ENCODE peak calls at places on chromosomes 4 and X, in seven cellular contexts. K, F, E, P, N, R and C are unnamed samples.

GRCh38 chr4:1843852-1844251 is 12.1 kb downstream of the LETM1 start:
- DNase-seq in K (no peak), F (no peak), E (no peak), P (no peak), N (no peak), R (no peak), C (no peak)

GRCh38 chr4:62927574-62927973 is 1481.7 kb downstream of the TECRL start:
- DNase-seq in K (no peak), F (no peak), E (no peak), P (no peak), N (no peak), R (no peak), C (no peak)

GRCh38 chr4:93842512-93843252 is 14.1 kb downstream of the ATOH1 start:
- DNase-seq in K (no peak), F (no peak), E (no peak), P (no peak), N (no peak), R (no peak), C (no peak)

GRCh38 chr4:186570193-186570996 is 15.0 kb upstream of the MTNR1A start:
- DNase-seq in K (peak), F (no peak), E (no peak), P (no peak), N (no peak), R (peak), C (peak)

GRCh38 chr4:132344924-132345828 is 803.9 kb upstream of the PCDH10 start:
- DNase-seq in K (no peak), F (no peak), E (no peak), P (no peak), N (no peak), R (peak), C (no peak)

GRCh38 chr4:128346054-128346716 is 58.6 kb upstream of the PGRMC2 start:
- DNase-seq in K (no peak), F (no peak), E (no peak), P (no peak), N (no peak), R (no peak), C (no peak)

GRCh38 chr4:144355809-144356757 is 215.6 kb upstream of the GYPA start:
- DNase-seq in K (peak), F (peak), E (peak), P (peak), N (no peak), R (peak), C (peak)

GRCh38 chr4:100948911-100949310 is 398.4 kb downstream of the PPP3CA start:
- DNase-seq in K (no peak), F (no peak), E (no peak), P (no peak), N (no peak), R (no peak), C (peak)

GRCh38 chr4:77073106-77073858 is 2.5 kb downstream of the CCNI start:
- DNase-seq in K (peak), F (no peak), E (no peak), P (no peak), N (no peak), R (no peak), C (peak)

GRCh38 chr4:103306870-103307345 is 108.8 kb upstream of the CENPE start:
- DNase-seq in K (no peak), F (peak), E (peak), P (peak), N (no peak), R (peak), C (no peak)

GRCh38 chr4:123083612-123084011 is 161.2 kb upstream of the NUDT6 start:
- DNase-seq in K (no peak), F (no peak), E (no peak), P (no peak), N (no peak), R (no peak), C (no peak)

GRCh38 chrX:65196758-65197371 is 220.6 kb upstream of the ZC4H2 start:
- DNase-seq in K (no peak), F (peak), E (peak), P (peak), N (peak), R (peak), C (no peak)

GRCh38 chr4:11720292-11720691 is 291.6 kb upstream of the HS3ST1 start:
- DNase-seq in K (peak), F (no peak), E (no peak), P (peak), N (no peak), R (no peak), C (peak)

GRCh38 chr4:10032625-10033024 is 11.3 kb upstream of the SLC2A9 start:
- DNase-seq in K (peak), F (peak), E (no peak), P (no peak), N (no peak), R (peak), C (no peak)

GRCh38 chrX:109954333-109954732 is 48.6 kb upstream of the TMEM164 start:
- DNase-seq in K (no peak), F (no peak), E (no peak), P (no peak), N (no peak), R (no peak), C (no peak)

GRCh38 chrX:68488657-68489056 is 10.2 kb upstream of the YIPF6 start:
- DNase-seq in K (no peak), F (no peak), E (no peak), P (no peak), N (no peak), R (no peak), C (no peak)

GRCh38 chrX:134631404-134632346 is 26.6 kb downstream of the PLAC1 start:
- DNase-seq in K (peak), F (no peak), E (no peak), P (no peak), N (no peak), R (no peak), C (peak)

GRCh38 chrX:15737957-15738685 is at the start of gene CA5B:
- DNase-seq in K (peak), F (peak), E (peak), P (peak), N (peak), R (peak), C (peak)
- H3K9ac ChIP-seq in K (no peak), F (peak), E (peak), P (peak), N (no peak), R (peak), C (peak)

GRCh38 chr4:13942936-13943335 is 315.4 kb upstream of the BOD1L1 start:
- DNase-seq in K (no peak), F (no peak), E (no peak), P (no peak), N (no peak), R (no peak), C (no peak)
- H3K23ac ChIP-seq in K (no peak), F (no peak), E (no peak), P (no peak), N (no peak), R (no peak), C (no peak)

GRCh38 chr4:73458184-73459047 is 22.4 kb downstream of the AFP start:
- DNase-seq in K (no peak), F (no peak), E (no peak), P (no peak), N (no peak), R (no peak), C (no peak)

GRCh38 chr4:73456177-73457022 is 20.4 kb downstream of the AFP start:
- DNase-seq in K (no peak), F (no peak), E (no peak), P (no peak), N (no peak), R (no peak), C (no peak)

GRCh38 chr4:73460913-73461522 is 20.5 kb upstream of the AFM start:
- DNase-seq in K (no peak), F (no peak), E (no peak), P (no peak), N (no peak), R (no peak), C (no peak)

GRCh38 chr4:73454920-73455319 is 18.9 kb downstream of the AFP start:
- DNase-seq in K (no peak), F (no peak), E (no peak), P (no peak), N (no peak), R (no peak), C (no peak)

GRCh38 chr4:73459048-73459421 is 22.5 kb upstream of the AFM start:
- DNase-seq in K (no peak), F (no peak), E (no peak), P (no peak), N (no peak), R (no peak), C (no peak)
- H3K9ac ChIP-seq in K (no peak), F (no peak), E (no peak), P (no peak), N (no peak), R (no peak), C (no peak)

DNA sequence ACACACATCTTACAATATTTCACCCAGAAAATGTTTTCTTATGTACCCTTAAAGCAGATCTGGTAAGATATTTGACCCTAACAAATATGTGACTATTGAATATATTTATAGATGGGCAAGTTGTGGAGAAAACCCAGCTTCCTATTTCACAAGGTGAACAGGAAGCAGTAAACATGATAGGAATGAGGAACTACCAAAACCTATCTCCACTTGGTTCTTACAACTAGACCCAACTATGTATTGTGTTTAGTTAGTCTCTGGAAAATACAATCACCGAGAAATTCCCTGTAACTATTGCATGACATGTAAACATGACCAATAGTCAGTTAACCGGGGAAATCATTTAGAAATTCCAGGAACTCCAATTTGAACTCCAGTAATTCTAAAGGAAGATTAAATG is 8.4 kb upstream of the RXFP1 start:
- DNase-seq in K (no peak), F (no peak), E (no peak), P (no peak), N (no peak), R (no peak), C (no peak)
- H3K23ac ChIP-seq in K (no peak), F (no peak), E (no peak), P (no peak), N (no peak), R (no peak), C (no peak)

GRCh38 chrX:38563006-38563405 is 1.7 kb downstream of the TSPAN7 start:
- DNase-seq in K (no peak), F (no peak), E (no peak), P (no peak), N (no peak), R (no peak), C (no peak)

GRCh38 chrX:38561126-38561868 is at the start of gene TSPAN7:
- DNase-seq in K (peak), F (peak), E (peak), P (peak), N (peak), R (peak), C (peak)

GRCh38 chrX:38560776-38561125 is 591 bp upstream of the TSPAN7 start:
- DNase-seq in K (no peak), F (no peak), E (no peak), P (no peak), N (no peak), R (no peak), C (no peak)

GRCh38 chrX:38558681-38559080 is 2.7 kb upstream of the TSPAN7 start:
- DNase-seq in K (no peak), F (no peak), E (no peak), P (no peak), N (no peak), R (no peak), C (peak)

DNA sequence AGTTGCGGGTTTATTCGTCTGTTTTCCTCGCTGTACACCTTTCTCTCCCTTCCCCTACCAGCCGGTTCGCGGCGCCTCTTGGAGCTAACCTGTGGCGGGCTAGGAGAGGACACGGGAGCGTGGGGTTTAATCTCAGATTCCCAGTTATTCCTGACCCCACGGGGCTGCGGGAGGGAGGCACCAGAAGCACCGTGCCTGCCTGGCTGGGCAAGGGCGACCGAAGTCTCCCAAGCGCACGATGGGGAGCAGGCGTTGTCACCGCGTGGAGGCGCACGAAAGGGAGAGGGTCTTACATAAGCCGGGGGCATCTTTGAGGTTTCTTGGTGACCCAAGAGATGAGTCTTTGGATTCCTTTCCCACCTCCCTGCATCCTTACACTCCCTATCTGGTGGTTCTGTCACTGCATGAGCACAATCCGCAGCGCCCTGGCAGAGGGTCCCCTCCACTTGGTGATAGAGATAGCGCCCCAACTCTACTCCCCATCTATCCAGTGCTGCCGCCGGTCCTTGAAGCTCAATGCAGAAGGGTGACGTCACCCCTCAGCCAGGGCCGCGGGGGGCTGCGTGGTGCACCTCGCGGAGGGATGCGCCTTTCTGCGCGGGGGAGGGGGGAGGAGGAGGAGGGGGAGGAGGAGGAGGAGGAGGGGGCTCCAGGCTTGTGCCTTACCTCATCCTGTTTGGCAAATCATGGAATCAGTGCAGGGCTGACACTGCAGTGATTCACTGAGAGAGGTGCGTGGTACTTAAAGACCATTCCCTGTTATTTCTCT is 793 bp downstream of the TSPAN7 start:
- DNase-seq in K (no peak), F (peak), E (peak), P (peak), N (peak), R (no peak), C (peak)
- H3K9ac ChIP-seq in K (no peak), F (peak), E (peak), P (peak), N (no peak), R (no peak), C (no peak)

GRCh38 chr4:159547645-159548308 is 444.9 kb downstream of the RAPGEF2 start:
- DNase-seq in K (no peak), F (no peak), E (no peak), P (no peak), N (no peak), R (no peak), C (no peak)

GRCh38 chr4:159545556-159545955 is 442.7 kb downstream of the RAPGEF2 start:
- DNase-seq in K (no peak), F (no peak), E (no peak), P (no peak), N (no peak), R (no peak), C (no peak)

GRCh38 chr4:159551268-159551667 is 448.4 kb downstream of the RAPGEF2 start:
- DNase-seq in K (no peak), F (no peak), E (no peak), P (no peak), N (no peak), R (no peak), C (peak)

GRCh38 chr4:159552979-159553768 is 450.3 kb downstream of the RAPGEF2 start:
- DNase-seq in K (no peak), F (no peak), E (no peak), P (no peak), N (no peak), R (no peak), C (no peak)

DNA sequence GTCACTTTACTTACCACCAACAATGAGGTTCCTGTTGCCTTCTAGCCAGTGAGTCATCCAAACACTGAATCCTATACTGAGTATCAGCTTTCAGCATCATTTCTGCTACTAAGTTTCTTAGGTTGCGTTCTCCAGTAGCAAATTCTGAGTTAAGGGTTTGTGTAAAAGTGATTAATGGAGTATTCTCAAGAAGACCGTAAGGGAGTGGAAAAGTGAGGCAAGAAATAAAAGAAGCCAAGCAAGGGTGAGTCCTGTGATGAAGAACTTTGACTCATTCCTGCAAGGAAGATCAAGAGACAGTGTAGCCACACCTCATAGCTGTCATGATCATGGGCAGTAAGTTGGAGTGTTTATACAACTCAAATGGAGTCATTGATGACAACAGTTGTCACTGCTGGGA is 446.2 kb downstream of the RAPGEF2 start:
- DNase-seq in K (peak), F (no peak), E (no peak), P (no peak), N (no peak), R (no peak), C (peak)
- H3K23ac ChIP-seq in K (no peak), F (no peak), E (no peak), P (no peak), N (no peak), R (no peak), C (no peak)

DNA sequence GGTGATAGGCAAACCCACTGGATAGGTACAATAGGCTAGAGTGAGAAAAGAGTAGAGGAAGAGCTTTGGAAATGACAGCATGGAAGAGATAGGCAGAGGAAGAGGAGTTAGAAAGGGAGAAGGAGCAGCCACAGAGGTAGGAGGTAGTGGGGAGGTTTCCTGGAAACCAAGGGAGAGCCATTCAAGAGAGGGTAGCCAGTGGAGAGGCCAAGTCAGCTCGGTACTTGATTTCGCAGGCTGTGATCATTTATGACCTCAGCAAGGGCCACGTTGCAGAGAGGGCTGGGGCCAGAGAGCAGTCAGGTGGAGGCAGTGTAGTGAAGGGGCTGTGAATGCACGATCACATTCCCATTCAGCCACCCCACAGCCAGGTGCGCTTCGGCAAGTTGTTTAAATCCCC is 76.0 kb downstream of the TMEM131L start:
- DNase-seq in K (no peak), F (no peak), E (no peak), P (no peak), N (no peak), R (no peak), C (no peak)
- H3K9ac ChIP-seq in K (no peak), F (no peak), E (no peak), P (no peak), N (no peak), R (no peak), C (no peak)

GRCh38 chrX:40880712-40881111 is 145.4 kb upstream of the MED14 start:
- DNase-seq in K (no peak), F (no peak), E (no peak), P (peak), N (no peak), R (no peak), C (no peak)

GRCh38 chrX:40887476-40887875 is 152.1 kb upstream of the MED14 start:
- DNase-seq in K (peak), F (no peak), E (no peak), P (no peak), N (no peak), R (no peak), C (no peak)

GRCh38 chrX:40883021-40883619 is 147.8 kb upstream of the MED14 start:
- DNase-seq in K (no peak), F (no peak), E (no peak), P (no peak), N (no peak), R (no peak), C (no peak)

GRCh38 chrX:40891798-40892197 is 156.5 kb upstream of the MED14 start:
- DNase-seq in K (no peak), F (no peak), E (no peak), P (no peak), N (no peak), R (no peak), C (no peak)

GRCh38 chrX:40885984-40886383 is 150.6 kb upstream of the MED14 start:
- DNase-seq in K (no peak), F (no peak), E (no peak), P (no peak), N (no peak), R (no peak), C (no peak)
- H3K23ac ChIP-seq in K (no peak), F (no peak), E (no peak), P (no peak), N (no peak), R (no peak), C (no peak)

GRCh38 chr4:69831270-69831627 is 28.7 kb downstream of the SULT1E1 start:
- DNase-seq in K (no peak), F (no peak), E (no peak), P (no peak), N (no peak), R (no peak), C (no peak)
- H3K9ac ChIP-seq in K (no peak), F (no peak), E (no peak), P (no peak), N (no peak), R (no peak), C (no peak)

GRCh38 chr4:168656055-168656660 is 159.3 kb downstream of the PALLD start:
- DNase-seq in K (peak), F (no peak), E (no peak), P (no peak), N (no peak), R (no peak), C (peak)
- H3K23ac ChIP-seq in K (no peak), F (no peak), E (no peak), P (no peak), N (no peak), R (no peak), C (no peak)